ENCODE peak calls at places on chromosome 22, in five cellular contexts. M is HFF-Myc, Q is HEK293T, N is T-helper 9 cell, D is EL. H is an unnamed sample.

GRCh38 chr22:26903030-26903856 is 245.9 kb downstream of the MIAT start:
- DNase-seq in M (no peak), Q (no peak), N (no peak), D (no peak), H (peak)

GRCh38 chr22:48895831-48896765 is 931.6 kb downstream of the BRD1 start:
- DNase-seq in M (no peak), Q (no peak), N (no peak), D (no peak), H (peak)

GRCh38 chr22:29873943-29874342 is 9.0 kb upstream of the MTMR3 start:
- DNase-seq in M (no peak), Q (no peak), N (no peak), D (no peak), H (no peak)

GRCh38 chr22:22666307-22667091 is 22.1 kb downstream of the GGTLC2 start:
- DNase-seq in M (no peak), Q (peak), N (no peak), D (peak), H (no peak)

GRCh38 chr22:46465348-46465725 is 72.1 kb downstream of the CELSR1 start:
- DNase-seq in M (no peak), Q (no peak), N (no peak), D (no peak), H (no peak)

GRCh38 chr22:45206233-45206632 is 34.5 kb downstream of the KIAA0930 start:
- DNase-seq in M (no peak), Q (no peak), N (no peak), D (no peak), H (no peak)

GRCh38 chr22:37777122-37777687 is 30.5 kb upstream of the GCAT start:
- DNase-seq in M (peak), Q (no peak), N (no peak), D (peak), H (no peak)

GRCh38 chr22:41280854-41281253 is 5.1 kb downstream of the RANGAP1 start:
- DNase-seq in M (no peak), Q (no peak), N (no peak), D (no peak), H (no peak)

GRCh38 chr22:17496843-17497242 is 66.5 kb upstream of the SLC25A18 start:
- DNase-seq in M (no peak), Q (no peak), N (no peak), D (no peak), H (no peak)

GRCh38 chr22:49767355-49768062 is 60.2 kb downstream of the BRD1 start:
- DNase-seq in M (peak), Q (peak), N (no peak), D (peak), H (no peak)

GRCh38 chr22:48653306-48653705 is 1174.4 kb downstream of the BRD1 start:
- DNase-seq in M (no peak), Q (no peak), N (no peak), D (no peak), H (no peak)

GRCh38 chr22:17913705-17914282 is 110.6 kb downstream of the MICAL3 start:
- DNase-seq in M (peak), Q (no peak), N (no peak), D (peak), H (no peak)

GRCh38 chr22:50153056-50153755 is 17.3 kb upstream of the PANX2 start:
- DNase-seq in M (no peak), Q (no peak), N (no peak), D (no peak), H (no peak)

GRCh38 chr22:21736948-21737347 is 1.4 kb upstream of the YPEL1 start:
- DNase-seq in M (no peak), Q (no peak), N (no peak), D (no peak), H (no peak)

GRCh38 chr22:37905534-37906363 is at the start of gene MICALL1:
- DNase-seq in M (no peak), Q (peak), N (peak), D (peak), H (peak)

GRCh38 chr22:23226497-23226850 is 46.2 kb downstream of the BCR start:
- DNase-seq in M (no peak), Q (no peak), N (no peak), D (no peak), H (no peak)

GRCh38 chr22:37830093-37830842 is 7.1 kb downstream of the GALR3 start:
- DNase-seq in M (no peak), Q (no peak), N (no peak), D (no peak), H (no peak)

GRCh38 chr22:32932176-32932575 is 126.0 kb downstream of the SYN3 start:
- DNase-seq in M (no peak), Q (no peak), N (no peak), D (peak), H (no peak)

GRCh38 chr22:29156507-29156906 is 49.2 kb upstream of the EMID1 start:
- DNase-seq in M (no peak), Q (no peak), N (no peak), D (peak), H (no peak)

GRCh38 chr22:44181912-44182590 is 1.3 kb downstream of the PARVG start:
- DNase-seq in M (no peak), Q (no peak), N (peak), D (no peak), H (no peak)

GRCh38 chr22:25923952-25924351 is 182.0 kb downstream of the MYO18B start:
- DNase-seq in M (no peak), Q (no peak), N (no peak), D (no peak), H (no peak)

GRCh38 chr22:42803454-42803853 is 53.6 kb downstream of the ARFGAP3 start:
- DNase-seq in M (no peak), Q (no peak), N (no peak), D (no peak), H (no peak)

GRCh38 chr22:47125603-47126002 is 363.2 kb downstream of the TBC1D22A start:
- DNase-seq in M (no peak), Q (peak), N (no peak), D (no peak), H (no peak)

GRCh38 chr22:29030016-29030617 is 31.5 kb downstream of the C22orf31 start:
- DNase-seq in M (no peak), Q (no peak), N (no peak), D (peak), H (no peak)

GRCh38 chr22:28608546-28608945 is 71.1 kb downstream of the TTC28 start:
- DNase-seq in M (no peak), Q (no peak), N (no peak), D (no peak), H (no peak)

GRCh38 chr22:50678218-50678650 is 5.6 kb downstream of the SHANK3 start:
- DNase-seq in M (no peak), Q (no peak), N (no peak), D (no peak), H (no peak)

GRCh38 chr22:46069518-46070214 is 80.7 kb upstream of the PPARA start:
- DNase-seq in M (peak), Q (peak), N (no peak), D (peak), H (peak)

GRCh38 chr22:37503183-37503683 is 16.0 kb downstream of the CARD10 start:
- DNase-seq in M (no peak), Q (no peak), N (no peak), D (no peak), H (no peak)

GRCh38 chr22:42688241-42688913 is 32.3 kb downstream of the A4GALT start:
- DNase-seq in M (peak), Q (peak), N (no peak), D (peak), H (peak)

GRCh38 chr22:33105501-33105911 is 47.3 kb upstream of the SYN3 start:
- DNase-seq in M (no peak), Q (no peak), N (no peak), D (no peak), H (peak)

GRCh38 chr22:43490311-43490710 is 78.5 kb downstream of the MPPED1 start:
- DNase-seq in M (no peak), Q (no peak), N (no peak), D (no peak), H (no peak)

GRCh38 chr22:19120829-19121630 is 1.2 kb downstream of the DGCR2 start:
- DNase-seq in M (no peak), Q (peak), N (peak), D (peak), H (no peak)

GRCh38 chr22:31206896-31207687 is 5.0 kb upstream of the LIMK2 start:
- DNase-seq in M (no peak), Q (no peak), N (no peak), D (no peak), H (peak)